ENCODE peak calls at places on chromosome 1, in seven cellular contexts. C, Y, D, X, L, M and S are unnamed samples. For H3K4me1, the result is how much of the 10 kb centered on the place peaks cover.

GRCh38 chr1:151197863-151198253 is 494 bp upstream of the PIP5K1A start:
- DNase-seq in C (no peak), Y (no peak), D (no peak), X (peak), L (no peak), M (no peak), S (no peak)

GRCh38 chr1:33876970-33877680 is 13.2 kb downstream of the HMGB4 start:
- DNase-seq in C (peak), Y (peak), D (no peak), X (no peak), L (peak), M (no peak), S (no peak)

GRCh38 chr1:179867493-179868330 is 9.9 kb downstream of the TOR1AIP2 start:
- DNase-seq in C (peak), Y (peak), D (peak), X (peak), L (peak), M (peak), S (no peak)

GRCh38 chr1:47870480-47870879 is 126.7 kb downstream of the TRABD2B start:
- DNase-seq in C (no peak), Y (no peak), D (no peak), X (no peak), L (no peak), M (no peak), S (no peak)

GRCh38 chr1:6591222-6591621 is 11.4 kb downstream of the ZBTB48 start:
- DNase-seq in C (no peak), Y (no peak), D (no peak), X (no peak), L (no peak), M (no peak), S (peak)

GRCh38 chr1:36731226-36732037 is 248.7 kb upstream of the CSF3R start:
- DNase-seq in C (no peak), Y (no peak), D (no peak), X (peak), L (no peak), M (no peak), S (no peak)

GRCh38 chr1:226638001-226638601 is 89.5 kb downstream of the STUM start:
- DNase-seq in C (peak), Y (no peak), D (no peak), X (no peak), L (no peak), M (peak), S (peak)

GRCh38 chr1:154767315-154768240 is 102.5 kb downstream of the KCNN3 start:
- DNase-seq in C (peak), Y (peak), D (no peak), X (no peak), L (peak), M (no peak), S (no peak)

GRCh38 chr1:59759156-59759925 is 55.4 kb upstream of the HOOK1 start:
- DNase-seq in C (peak), Y (peak), D (peak), X (peak), L (peak), M (peak), S (peak)

GRCh38 chr1:21563971-21564370 is 54.7 kb downstream of the ALPL start:
- DNase-seq in C (no peak), Y (no peak), D (no peak), X (no peak), L (no peak), M (no peak), S (peak)

GRCh38 chr1:204673909-204674701 is 11.4 kb downstream of the LRRN2 start:
- DNase-seq in C (no peak), Y (no peak), D (no peak), X (peak), L (no peak), M (no peak), S (no peak)

GRCh38 chr1:47235280-47235679 is 3.3 kb upstream of the TAL1 start:
- DNase-seq in C (peak), Y (no peak), D (no peak), X (peak), L (no peak), M (no peak), S (no peak)

GRCh38 chr1:169538998-169539871 is 47.0 kb downstream of the F5 start:
- DNase-seq in C (no peak), Y (peak), D (no peak), X (no peak), L (peak), M (no peak), S (no peak)

GRCh38 chr1:71106658-71107322 is 26.0 kb upstream of the ZRANB2 start:
- DNase-seq in C (no peak), Y (no peak), D (no peak), X (no peak), L (no peak), M (no peak), S (no peak)

GRCh38 chr1:23384312-23385058 is 14.8 kb upstream of the ZNF436 start:
- DNase-seq in C (no peak), Y (peak), D (no peak), X (no peak), L (peak), M (no peak), S (no peak)

GRCh38 chr1:16015960-16016901 is 1.6 kb downstream of the HSPB7 start:
- DNase-seq in C (peak), Y (no peak), D (no peak), X (peak), L (no peak), M (no peak), S (no peak)
- H3K4me1 ChIP-seq in C (half or more), Y (half or more), D (under half), X (under half), L (under half), M (under half), S (under half)

DNA sequence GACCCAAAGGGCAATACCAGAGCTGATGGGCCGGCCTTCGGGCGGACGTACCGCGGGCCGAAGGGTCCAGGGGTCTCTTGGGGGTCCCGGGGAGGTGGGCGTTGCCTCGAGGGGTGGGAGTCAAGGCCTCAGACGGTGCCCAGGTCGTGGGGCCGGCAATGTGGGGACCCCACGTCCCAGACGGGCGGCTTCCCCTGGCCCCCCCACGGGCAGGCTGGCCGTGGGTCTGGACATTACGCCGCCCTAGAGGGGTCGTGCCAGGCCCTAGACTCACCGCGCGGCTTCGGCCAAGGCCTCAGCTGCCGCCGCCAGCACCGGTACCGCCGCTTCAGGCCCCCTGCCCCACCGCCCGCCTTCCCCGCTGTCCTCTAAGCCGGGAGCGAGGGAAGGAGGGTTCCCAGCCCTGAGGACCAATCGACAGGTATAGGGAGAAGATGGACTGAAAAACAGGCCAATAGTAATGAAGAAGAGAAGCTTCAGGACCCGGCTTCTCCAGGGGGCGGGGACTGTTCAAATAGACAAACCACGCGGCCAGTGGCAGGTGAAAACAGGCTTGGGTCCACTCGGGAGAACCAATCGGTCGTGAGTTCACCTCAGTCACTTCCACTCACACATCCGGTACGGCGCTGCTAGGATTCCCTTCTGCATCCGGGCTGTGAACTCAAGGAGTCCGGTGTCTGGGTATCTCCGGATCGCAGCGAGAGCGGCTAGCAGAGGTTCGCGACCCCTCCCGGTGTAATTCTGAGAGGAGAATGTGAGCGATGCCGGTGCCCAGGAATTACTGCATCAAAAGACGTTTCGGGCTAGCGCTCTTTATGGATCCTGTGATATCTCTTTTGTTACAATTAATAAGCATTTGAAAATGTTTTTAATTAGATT is at the start of gene MTOR:
- DNase-seq in C (peak), Y (peak), D (peak), X (peak), L (peak), M (peak), S (peak)
- TF ChIP-seq CTCF in C (peak), Y (peak), D (peak), X (no peak), L (peak), M (peak), S (no peak)

GRCh38 chr1:183578846-183579245 is 11.4 kb downstream of the NCF2 start:
- DNase-seq in C (no peak), Y (no peak), D (no peak), X (no peak), L (no peak), M (no peak), S (peak)
- H3K4me3 ChIP-seq in C (no peak), Y (no peak), D (no peak), X (no peak), L (no peak), M (no peak), S (no peak)

DNA sequence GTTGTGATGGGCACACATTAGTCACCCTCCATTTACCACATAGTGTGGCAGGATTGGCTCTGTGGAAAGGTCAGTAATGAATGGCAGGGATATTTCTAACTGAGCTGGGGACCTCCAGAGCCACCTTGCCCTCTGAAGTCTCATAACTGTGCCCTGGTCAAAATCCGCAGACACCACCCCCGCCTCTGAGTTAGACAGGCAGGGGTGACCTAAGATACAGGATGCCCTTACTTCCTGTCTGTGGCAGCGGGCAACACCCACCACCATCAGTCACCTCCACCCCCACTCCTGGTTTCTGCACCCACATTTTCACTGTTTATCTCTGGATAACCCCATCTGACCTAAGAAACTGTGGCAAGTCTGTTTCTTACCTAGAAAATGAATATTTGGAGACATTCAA is 25.5 kb upstream of the RGS16 start:
- DNase-seq in C (no peak), Y (no peak), D (peak), X (no peak), L (no peak), M (peak), S (no peak)
- H3K4me1 ChIP-seq in C (under half), Y (under half), D (under half), X (under half), L (under half), M (under half), S (under half)

GRCh38 chr1:10755977-10756521 is 40.4 kb downstream of the CASZ1 start:
- DNase-seq in C (peak), Y (peak), D (no peak), X (no peak), L (no peak), M (peak), S (peak)

GRCh38 chr1:10751160-10751559 is 45.3 kb downstream of the CASZ1 start:
- DNase-seq in C (no peak), Y (no peak), D (no peak), X (no peak), L (no peak), M (no peak), S (no peak)

GRCh38 chr1:10751561-10752085 is 44.8 kb downstream of the CASZ1 start:
- DNase-seq in C (no peak), Y (no peak), D (no peak), X (no peak), L (no peak), M (no peak), S (no peak)

GRCh38 chr1:10754571-10755329 is 41.7 kb downstream of the CASZ1 start:
- DNase-seq in C (no peak), Y (no peak), D (no peak), X (no peak), L (peak), M (no peak), S (no peak)

GRCh38 chr1:10753279-10753678 is 43.2 kb downstream of the CASZ1 start:
- DNase-seq in C (no peak), Y (no peak), D (peak), X (peak), L (no peak), M (no peak), S (no peak)
- TF ChIP-seq CTCF in C (peak), Y (no peak), D (peak), X (peak), L (no peak), M (peak), S (no peak)

DNA sequence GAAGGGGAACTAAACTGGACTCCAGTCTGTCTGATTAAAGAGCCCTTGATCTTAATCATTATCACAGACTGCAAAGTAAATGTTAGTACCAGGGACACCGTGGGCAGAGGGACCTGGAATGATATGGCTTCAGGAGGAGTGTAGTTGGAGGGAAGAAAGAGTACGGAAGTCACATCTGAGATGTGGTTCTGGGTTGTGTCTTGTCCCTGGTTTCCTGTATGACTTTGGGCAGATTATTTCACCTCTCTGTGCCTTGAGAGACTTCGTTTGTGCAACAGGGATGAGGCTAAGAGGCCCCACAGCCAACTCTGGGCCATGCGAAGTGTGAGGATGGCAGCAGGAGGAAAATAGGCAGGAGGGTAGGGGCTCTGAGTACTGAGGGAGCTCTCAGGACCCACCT is 76.1 kb upstream of the SLC2A1 start:
- DNase-seq in C (no peak), Y (no peak), D (no peak), X (no peak), L (no peak), M (no peak), S (no peak)
- H3K4me3 ChIP-seq in C (no peak), Y (no peak), D (no peak), X (no peak), L (no peak), M (no peak), S (no peak)

DNA sequence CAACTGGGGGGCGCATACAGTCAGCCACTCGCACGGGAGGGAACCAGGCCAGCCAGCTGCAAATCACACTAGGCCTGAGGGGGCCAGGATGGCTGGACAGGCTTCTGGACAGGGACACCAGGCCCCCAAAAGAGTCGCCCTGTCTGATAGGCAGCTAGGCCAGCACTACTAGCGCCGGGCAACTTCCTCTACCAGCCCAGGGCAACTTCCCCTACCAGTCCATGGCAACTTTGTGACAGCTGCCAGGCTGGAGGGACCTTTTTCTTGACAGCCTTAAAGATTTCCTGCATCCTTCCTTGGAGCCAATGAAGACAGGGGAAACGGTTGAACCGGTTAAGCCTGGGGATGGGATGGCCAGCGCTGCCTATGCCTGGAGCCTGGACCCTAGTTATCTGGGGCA is 5.1 kb downstream of the IFFO2 start:
- DNase-seq in C (no peak), Y (no peak), D (no peak), X (no peak), L (no peak), M (peak), S (no peak)
- H3K4me1 ChIP-seq in C (half or more), Y (under half), D (under half), X (under half), L (under half), M (under half), S (half or more)

GRCh38 chr1:201142854-201143725 is 11.2 kb downstream of the TMEM9 start:
- DNase-seq in C (no peak), Y (no peak), D (no peak), X (no peak), L (no peak), M (no peak), S (no peak)
- TF ChIP-seq CTCF in C (no peak), Y (no peak), D (no peak), X (no peak), L (no peak), M (no peak), S (no peak)